ENCODE peak calls at places on chromosomes 2 and 18, in five cellular contexts. One of them, this sample, is unnamed.

GRCh38 chr2:23498941-23499340 is 114.0 kb downstream of the KLHL29 start:
- DNase-seq in gastrocnemius medialis: no peak
- DNase-seq in upper lobe of right lung: no peak
- DNase-seq in spleen: no peak
- DNase-seq in MM.1S: no peak
- DNase-seq in this sample: no peak

GRCh38 chr18:42310956-42311355 is 355.9 kb downstream of the PIK3C3 start:
- DNase-seq in gastrocnemius medialis: peak
- DNase-seq in upper lobe of right lung: no peak
- DNase-seq in spleen: no peak
- DNase-seq in MM.1S: no peak
- DNase-seq in this sample: no peak

GRCh38 chr18:71168576-71169145 is 879.8 kb downstream of the SOCS6 start:
- DNase-seq in gastrocnemius medialis: no peak
- DNase-seq in upper lobe of right lung: no peak
- DNase-seq in spleen: no peak
- DNase-seq in MM.1S: no peak
- DNase-seq in this sample: no peak

GRCh38 chr2:104378853-104379374 is 475.0 kb upstream of the POU3F3 start:
- DNase-seq in gastrocnemius medialis: no peak
- DNase-seq in upper lobe of right lung: no peak
- DNase-seq in spleen: no peak
- DNase-seq in MM.1S: peak
- DNase-seq in this sample: no peak

GRCh38 chr18:3040183-3040582 is 27.2 kb upstream of the LPIN2 start:
- DNase-seq in gastrocnemius medialis: no peak
- DNase-seq in upper lobe of right lung: no peak
- DNase-seq in spleen: no peak
- DNase-seq in MM.1S: no peak
- DNase-seq in this sample: no peak

GRCh38 chr2:25445464-25445863 is 103.7 kb upstream of the DNMT3A start:
- DNase-seq in gastrocnemius medialis: no peak
- DNase-seq in upper lobe of right lung: no peak
- DNase-seq in spleen: no peak
- DNase-seq in MM.1S: no peak
- DNase-seq in this sample: no peak

GRCh38 chr2:240325654-240326031 is 109.8 kb upstream of the GPC1 start:
- DNase-seq in gastrocnemius medialis: peak
- DNase-seq in upper lobe of right lung: no peak
- DNase-seq in spleen: no peak
- DNase-seq in MM.1S: no peak
- DNase-seq in this sample: no peak

GRCh38 chr2:221513251-221513650 is 58.9 kb downstream of the EPHA4 start:
- DNase-seq in gastrocnemius medialis: no peak
- DNase-seq in upper lobe of right lung: no peak
- DNase-seq in spleen: no peak
- DNase-seq in MM.1S: no peak
- DNase-seq in this sample: no peak

GRCh38 chr2:240662681-240663080 is 20.0 kb downstream of the AQP12B start:
- DNase-seq in gastrocnemius medialis: no peak
- DNase-seq in upper lobe of right lung: no peak
- DNase-seq in spleen: no peak
- DNase-seq in MM.1S: no peak
- DNase-seq in this sample: no peak

GRCh38 chr2:96084006-96084857 is 32.1 kb downstream of the ADRA2B start:
- DNase-seq in gastrocnemius medialis: no peak
- DNase-seq in upper lobe of right lung: peak
- DNase-seq in spleen: peak
- DNase-seq in MM.1S: no peak
- DNase-seq in this sample: no peak

GRCh38 chr18:48777737-48778111 is 173.0 kb downstream of the SMAD7 start:
- DNase-seq in gastrocnemius medialis: no peak
- DNase-seq in upper lobe of right lung: no peak
- DNase-seq in spleen: no peak
- DNase-seq in MM.1S: no peak
- DNase-seq in this sample: no peak

GRCh38 chr2:88754585-88755305 is 63.3 kb downstream of the RPIA start:
- DNase-seq in gastrocnemius medialis: no peak
- DNase-seq in upper lobe of right lung: no peak
- DNase-seq in spleen: no peak
- DNase-seq in MM.1S: peak
- DNase-seq in this sample: no peak
- H3K4me3 ChIP-seq in gastrocnemius medialis: no peak
- H3K4me3 ChIP-seq in upper lobe of right lung: no peak
- H3K4me3 ChIP-seq in spleen: no peak
- H3K4me3 ChIP-seq in MM.1S: peak
- H3K4me3 ChIP-seq in this sample: no peak

DNA sequence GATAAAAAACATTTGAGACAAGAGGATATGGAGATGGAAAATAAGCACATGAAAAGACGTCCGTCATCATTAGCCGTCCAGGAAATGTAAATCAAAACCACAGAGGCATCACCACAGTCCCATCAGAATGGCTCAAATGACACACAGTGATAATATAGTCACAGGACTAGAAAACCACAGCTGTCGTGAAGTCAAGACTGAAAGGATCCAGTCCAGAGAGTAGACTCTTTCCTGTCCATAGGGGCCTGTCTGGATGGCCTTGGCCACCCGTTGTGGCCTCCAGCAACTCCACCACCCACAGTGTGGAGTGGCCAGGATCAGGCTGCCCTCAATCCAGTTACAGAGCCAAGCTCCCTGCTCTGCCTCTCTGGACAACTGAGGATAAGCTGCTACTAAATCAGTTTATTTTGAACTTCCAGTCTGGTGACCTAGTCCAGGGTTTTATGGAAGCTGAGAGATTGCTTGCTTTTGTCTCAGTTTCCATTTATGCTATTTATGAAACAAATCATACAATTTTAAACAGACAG is 60.4 kb downstream of the RHOB start:
- DNase-seq in gastrocnemius medialis: no peak
- DNase-seq in upper lobe of right lung: no peak
- DNase-seq in spleen: peak
- DNase-seq in MM.1S: peak
- DNase-seq in this sample: no peak
- H3K27ac ChIP-seq in gastrocnemius medialis: no peak
- H3K27ac ChIP-seq in upper lobe of right lung: no peak
- H3K27ac ChIP-seq in spleen: no peak
- H3K27ac ChIP-seq in MM.1S: peak
- H3K27ac ChIP-seq in this sample: peak

DNA sequence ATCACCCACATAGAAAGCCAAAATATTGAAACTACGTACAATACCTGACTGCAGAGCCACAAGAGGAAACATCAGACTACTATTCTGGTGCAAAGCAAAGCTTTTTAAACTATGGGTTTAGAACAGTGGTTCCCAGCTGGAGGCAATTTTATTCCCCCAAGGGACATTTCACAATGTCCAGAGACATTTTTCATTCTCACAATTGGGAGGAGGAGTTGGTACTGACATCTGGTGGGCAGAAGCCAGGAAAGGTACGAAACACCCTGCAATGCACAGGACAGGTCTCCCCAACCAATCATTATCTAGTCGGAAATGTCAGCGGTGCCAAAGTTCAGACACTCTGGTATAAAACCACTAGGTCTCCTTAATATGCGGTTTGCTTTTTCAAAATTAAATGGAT is 88.4 kb upstream of the ARL5A start:
- DNase-seq in gastrocnemius medialis: no peak
- DNase-seq in upper lobe of right lung: no peak
- DNase-seq in spleen: no peak
- DNase-seq in MM.1S: no peak
- DNase-seq in this sample: no peak
- TF ChIP-seq CTCF in gastrocnemius medialis: no peak
- TF ChIP-seq CTCF in upper lobe of right lung: no peak
- TF ChIP-seq CTCF in spleen: no peak
- TF ChIP-seq CTCF in MM.1S: no peak
- TF ChIP-seq CTCF in this sample: no peak

GRCh38 chr18:76448262-76449109 is 46.6 kb downstream of the ZNF516 start:
- DNase-seq in gastrocnemius medialis: peak
- DNase-seq in upper lobe of right lung: peak
- DNase-seq in spleen: peak
- DNase-seq in MM.1S: no peak
- DNase-seq in this sample: peak
- H3K4me3 ChIP-seq in gastrocnemius medialis: no peak
- H3K4me3 ChIP-seq in upper lobe of right lung: no peak
- H3K4me3 ChIP-seq in spleen: no peak
- H3K4me3 ChIP-seq in MM.1S: no peak
- H3K4me3 ChIP-seq in this sample: no peak

DNA sequence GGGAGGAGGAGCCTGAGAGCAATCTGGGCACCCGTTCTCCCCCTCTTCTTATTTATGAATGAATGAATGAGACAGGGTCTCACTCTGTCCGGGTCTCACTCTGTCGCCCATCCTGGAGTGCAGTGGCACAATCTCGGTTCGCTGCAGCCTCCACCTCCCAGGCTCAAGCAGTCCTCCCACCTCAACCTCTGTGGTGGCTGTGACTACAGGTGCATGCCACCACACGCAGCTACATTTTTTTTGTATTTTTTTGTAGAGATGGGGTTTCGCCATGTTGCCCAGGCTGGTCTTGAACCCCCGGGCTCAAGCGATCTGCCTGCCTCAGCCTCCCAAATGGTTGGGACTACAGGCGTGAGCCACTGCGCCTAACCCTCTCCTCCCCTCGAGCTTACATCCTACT is 198.4 kb downstream of the NEDD4L start:
- DNase-seq in gastrocnemius medialis: no peak
- DNase-seq in upper lobe of right lung: no peak
- DNase-seq in spleen: no peak
- DNase-seq in MM.1S: no peak
- DNase-seq in this sample: no peak
- H3K27ac ChIP-seq in gastrocnemius medialis: no peak
- H3K27ac ChIP-seq in upper lobe of right lung: no peak
- H3K27ac ChIP-seq in spleen: no peak
- H3K27ac ChIP-seq in MM.1S: no peak
- H3K27ac ChIP-seq in this sample: no peak

DNA sequence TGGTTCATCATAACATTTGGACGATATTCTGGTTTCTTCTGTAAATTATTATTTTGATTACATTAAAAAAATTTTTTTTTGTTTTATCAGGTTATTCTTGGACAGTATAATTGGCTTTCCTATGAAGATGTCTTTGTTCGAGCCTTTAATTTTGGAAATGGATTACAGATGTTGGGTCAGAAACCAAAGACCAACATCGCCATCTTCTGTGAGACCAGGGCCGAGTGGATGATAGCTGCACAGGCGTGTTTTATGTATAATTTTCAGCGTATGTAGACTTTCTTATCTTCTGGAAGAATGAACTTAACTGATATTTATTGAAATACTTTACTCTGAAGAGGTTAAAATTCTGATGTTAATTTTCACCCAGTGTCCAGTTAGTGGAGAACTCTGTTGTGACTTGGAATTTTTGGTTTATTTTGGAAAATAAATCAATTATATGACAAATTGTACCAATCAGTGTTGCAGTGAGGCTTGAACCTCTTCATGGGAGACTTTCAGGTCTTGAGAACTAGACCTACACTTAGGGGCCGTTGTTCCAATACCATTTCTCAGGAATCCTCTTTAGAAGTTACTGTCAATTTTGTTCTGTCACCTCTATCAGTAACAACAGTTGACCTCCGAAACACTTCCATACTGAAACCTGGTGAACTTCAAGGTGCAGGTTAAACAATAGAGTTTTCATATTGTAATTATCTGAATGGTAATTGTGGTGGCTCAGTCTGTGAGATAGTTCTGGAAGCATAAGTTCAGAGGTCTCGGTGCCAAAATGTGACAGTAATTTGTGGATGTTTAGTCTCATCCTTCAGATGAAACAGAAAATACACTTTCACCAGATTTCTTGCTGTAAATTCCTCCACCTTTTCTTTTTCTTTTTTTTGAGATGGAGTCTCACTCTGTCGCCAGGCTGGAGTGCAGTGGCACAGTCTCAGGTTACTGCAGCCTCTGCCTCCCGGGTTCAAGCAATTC is 55.7 kb downstream of the ACSL3 start:
- DNase-seq in gastrocnemius medialis: no peak
- DNase-seq in upper lobe of right lung: no peak
- DNase-seq in spleen: no peak
- DNase-seq in MM.1S: no peak
- DNase-seq in this sample: no peak
- TF ChIP-seq CTCF in gastrocnemius medialis: no peak
- TF ChIP-seq CTCF in upper lobe of right lung: no peak
- TF ChIP-seq CTCF in spleen: no peak
- TF ChIP-seq CTCF in MM.1S: no peak
- TF ChIP-seq CTCF in this sample: no peak

GRCh38 chr2:197591706-197592072 is 75.8 kb downstream of the MOB4 start:
- DNase-seq in gastrocnemius medialis: no peak
- DNase-seq in upper lobe of right lung: no peak
- DNase-seq in spleen: no peak
- DNase-seq in MM.1S: no peak
- DNase-seq in this sample: no peak

GRCh38 chr2:197600306-197600705 is 75.1 kb downstream of the RFTN2 start:
- DNase-seq in gastrocnemius medialis: no peak
- DNase-seq in upper lobe of right lung: no peak
- DNase-seq in spleen: no peak
- DNase-seq in MM.1S: no peak
- DNase-seq in this sample: no peak

GRCh38 chr2:197599285-197599965 is 76.0 kb downstream of the RFTN2 start:
- DNase-seq in gastrocnemius medialis: peak
- DNase-seq in upper lobe of right lung: no peak
- DNase-seq in spleen: no peak
- DNase-seq in MM.1S: peak
- DNase-seq in this sample: no peak

GRCh38 chr2:197598450-197598849 is 76.9 kb downstream of the RFTN2 start:
- DNase-seq in gastrocnemius medialis: no peak
- DNase-seq in upper lobe of right lung: no peak
- DNase-seq in spleen: no peak
- DNase-seq in MM.1S: no peak
- DNase-seq in this sample: no peak

DNA sequence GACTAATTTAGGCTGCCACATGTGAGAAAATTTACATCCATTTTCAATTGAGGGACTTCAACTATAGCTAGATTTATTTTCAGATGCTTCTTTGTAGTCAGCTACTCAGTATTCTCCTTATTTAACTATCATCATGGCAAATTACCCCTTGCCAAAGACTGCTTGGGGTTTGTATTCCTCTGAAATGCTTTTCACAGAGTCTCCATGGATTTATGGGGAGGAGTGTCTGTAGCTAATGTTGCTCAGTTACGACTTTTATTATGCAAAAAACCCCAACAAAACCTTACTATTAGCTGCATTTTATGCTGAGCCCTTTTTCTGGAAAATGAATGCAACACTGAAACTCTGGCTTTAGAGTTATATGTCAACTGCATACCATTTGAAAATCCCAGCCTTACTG is 78.6 kb downstream of the RFTN2 start:
- DNase-seq in gastrocnemius medialis: no peak
- DNase-seq in upper lobe of right lung: no peak
- DNase-seq in spleen: no peak
- DNase-seq in MM.1S: no peak
- DNase-seq in this sample: no peak
- H3K4me3 ChIP-seq in gastrocnemius medialis: no peak
- H3K4me3 ChIP-seq in upper lobe of right lung: no peak
- H3K4me3 ChIP-seq in spleen: no peak
- H3K4me3 ChIP-seq in MM.1S: no peak
- H3K4me3 ChIP-seq in this sample: no peak

This sample was measured in vagina.